ENCODE peak calls at places on chromosomes 6 and 20, in nine cellular contexts. Q is stimulated activated CD4-positive, alpha-beta T cell treated with anti-CD3 and anti-CD28 coated beads, Interleukin-1b, Interleukin-23, amount 100 ng/mL, for 1 hour; A is NCI-H1092; C is body of pancreas; R is HFFc6; X is NCI-H1105; F is brain microvascular endothelial cell; I is Karpas-422; K is activated CD4-positive, alpha-beta T cell treated with anti-CD3 and anti-CD28 coated beads, Interleukin-2, amount 50 U/mL, for 24 hours. M is an unnamed sample.
A peak's percentile ranks its signal among the peaks of the same experiment; 100 is the strongest.

GRCh38 chr6:113690255-113690956 is 166.7 kb upstream of the MARCKS start:
- DNase-seq in C (peak; percentile 61), A (no peak), Q (no peak), X (no peak), K (no peak), I (no peak), R (peak; percentile 70), F (peak; percentile 90), M (no peak)

GRCh38 chr6:12572884-12573824 is 143.4 kb upstream of the PHACTR1 start:
- DNase-seq in R (peak; percentile 73), A (no peak), C (peak; percentile 8), K (no peak), Q (no peak), X (no peak), I (no peak), F (peak; percentile 76), M (no peak)

GRCh38 chr6:71721642-71722041 is 164.7 kb upstream of the RIMS1 start:
- DNase-seq in R (no peak), F (peak; percentile 24), Q (no peak), A (no peak), K (no peak), I (no peak), C (no peak), X (no peak), M (peak; percentile 87)

GRCh38 chr20:59258103-59258705 is 42.2 kb upstream of the EDN3 start:
- DNase-seq in A (no peak), K (no peak), I (peak; percentile 87), Q (no peak), C (no peak), F (no peak), X (no peak), R (no peak), M (no peak)

GRCh38 chr6:117547688-117548621 is 54.4 kb downstream of the GOPC start:
- DNase-seq in Q (no peak), K (no peak), R (no peak), A (peak; percentile 24), F (peak; percentile 35), I (no peak), C (peak; percentile 74), X (peak; percentile 40), M (peak; percentile 39)

GRCh38 chr6:110744991-110745390 is 70.3 kb downstream of the CDK19 start:
- DNase-seq in Q (no peak), F (no peak), I (no peak), X (no peak), R (no peak), K (no peak), C (no peak), A (no peak), M (no peak)

GRCh38 chr6:111604259-111605099 is 1.2 kb downstream of the TRAF3IP2 start:
- DNase-seq in Q (no peak), C (peak; percentile 67), I (peak; percentile 68), F (peak; percentile 71), X (no peak), R (peak; percentile 83), A (no peak), K (no peak), M (peak; percentile 50)

GRCh38 chr20:44650777-44651493 is 564 bp downstream of the ADA start:
- DNase-seq in K (no peak), F (no peak), C (peak; percentile 17), I (peak; percentile 40), Q (no peak), R (no peak), A (no peak), X (no peak), M (no peak)

GRCh38 chr6:41637179-41638001 is 878 bp upstream of the MDFI start:
- DNase-seq in R (no peak), C (no peak), F (no peak), X (no peak), I (no peak), A (no peak), K (no peak), Q (no peak), M (no peak)

GRCh38 chr20:18316166-18316565 is 27.8 kb downstream of the ZNF133 start:
- DNase-seq in X (no peak), K (no peak), I (no peak), C (no peak), F (no peak), A (no peak), Q (no peak), R (no peak), M (no peak)